ENCODE peak calls at places on chromosomes 13 and 19, in eight cellular contexts. B is substantia nigra, T is AG10803, K is heart right ventricle, X is aorta, E is renal cortical epithelial cell, H is posterior cingulate gyrus, F is cerebellar cortex. D is an unnamed sample.

GRCh38 chr13:76687467-76687866 is 198.7 kb downstream of the KCTD12 start:
- DNase-seq in X (no peak), K (no peak), B (no peak), H (no peak), E (no peak), F (no peak), T (no peak), D (no peak)

GRCh38 chr13:45361596-45362206 is 20.7 kb upstream of the TPT1 start:
- DNase-seq in B (no peak), H (no peak), T (peak), E (peak), X (peak), K (no peak), F (no peak), D (no peak)

GRCh38 chr19:36963262-36963661 is 47.1 kb downstream of the ZNF568 start:
- DNase-seq in T (no peak), K (no peak), E (no peak), F (no peak), X (no peak), B (no peak), H (no peak), D (no peak)

GRCh38 chr19:56333506-56333905 is 18.9 kb upstream of the ZSCAN5A start:
- DNase-seq in B (no peak), H (no peak), T (peak), F (peak), X (no peak), K (peak), E (peak), D (peak)

GRCh38 chr13:52749446-52749845 is 9.8 kb upstream of the CNMD start:
- DNase-seq in F (no peak), K (no peak), E (no peak), X (no peak), H (no peak), T (no peak), B (no peak), D (no peak)

GRCh38 chr13:91792054-91792453 is 393.6 kb downstream of the GPC5 start:
- DNase-seq in H (no peak), F (no peak), T (no peak), B (no peak), X (no peak), E (no peak), K (no peak), D (no peak)

GRCh38 chr13:59659981-59660380 is 503.7 kb downstream of the DIAPH3 start:
- DNase-seq in B (no peak), X (no peak), F (no peak), T (no peak), K (no peak), H (no peak), E (no peak), D (no peak)

GRCh38 chr19:30340724-30341595 is 31.2 kb upstream of the ZNF536 start:
- DNase-seq in X (no peak), K (no peak), F (peak), E (no peak), B (no peak), H (no peak), T (peak), D (no peak)

GRCh38 chr19:439167-439900 is 21.5 kb downstream of the SHC2 start:
- DNase-seq in K (no peak), H (no peak), E (no peak), T (no peak), X (no peak), B (no peak), F (no peak), D (no peak)

GRCh38 chr19:16371540-16371986 is 46.9 kb downstream of the KLF2 start:
- DNase-seq in X (peak), T (no peak), F (no peak), K (peak), B (no peak), E (no peak), H (peak), D (peak)